ENCODE peak calls at places on chromosomes 16 and 17, in four cellular contexts. G, X, F and E are unnamed samples.

GRCh38 chr17:61570118-61570517 is 20.9 kb downstream of the NACA2 start:
- DNase-seq in G (no peak), F (no peak), X (no peak), E (no peak)

GRCh38 chr17:2903193-2903974 is 107.1 kb downstream of the RAP1GAP2 start:
- DNase-seq in G (peak; percentile 80), F (no peak), X (no peak), E (no peak)

GRCh38 chr16:46629331-46629843 is 8.2 kb upstream of the SHCBP1 start:
- DNase-seq in G (no peak), F (no peak), X (no peak), E (no peak)

GRCh38 chr16:1945559-1946391 is 2.8 kb upstream of the MSRB1 start:
- DNase-seq in F (no peak), X (no peak), G (no peak), E (no peak)

GRCh38 chr17:1005361-1005946 is 8.5 kb downstream of the TIMM22 start:
- DNase-seq in G (peak; percentile 85), X (no peak), F (no peak), E (no peak)

GRCh38 chr16:87185313-87185712 is 131.9 kb downstream of the C16orf95 start:
- DNase-seq in X (no peak), G (no peak), F (no peak), E (no peak)

GRCh38 chr17:76670020-76670707 is 26.6 kb upstream of the ST6GALNAC1 start:
- DNase-seq in X (no peak), G (peak; percentile 64), F (peak; percentile 36), E (no peak)

GRCh38 chr17:48439875-48440505 is 10.0 kb upstream of the SKAP1 start:
- DNase-seq in F (peak; percentile 60), X (no peak), G (peak; percentile 28), E (no peak)

GRCh38 chr17:13698832-13699231 is 97.1 kb upstream of the HS3ST3A1 start:
- DNase-seq in G (no peak), F (no peak), X (no peak), E (no peak)

GRCh38 chr16:20968765-20969164 is 68.2 kb downstream of the LYRM1 start:
- DNase-seq in F (no peak), X (no peak), G (no peak), E (no peak)

GRCh38 chr17:27993723-27994310 is 48.7 kb upstream of the NLK start:
- DNase-seq in G (no peak), X (no peak), F (no peak), E (no peak)

GRCh38 chr16:72612271-72612670 is 435.7 kb downstream of the ZFHX3 start:
- DNase-seq in X (no peak), F (no peak), G (no peak), E (no peak)

GRCh38 chr17:80408872-80409271 is 6.1 kb upstream of the ENDOV start:
- DNase-seq in X (no peak), G (peak; percentile 42), F (no peak), E (no peak)

GRCh38 chr17:1939979-1940809 is 84.9 kb downstream of the RTN4RL1 start:
- DNase-seq in X (no peak), G (no peak), F (no peak), E (no peak)

GRCh38 chr17:64778367-64779290 is 116.5 kb upstream of the SMURF2 start:
- DNase-seq in X (no peak), G (peak; percentile 45), F (peak; percentile 66), E (peak; percentile 76)

GRCh38 chr16:77834600-77834963 is 46.2 kb downstream of the VAT1L start:
- DNase-seq in F (no peak), G (no peak), X (no peak), E (no peak)

GRCh38 chr17:30405161-30405560 is 26.4 kb downstream of the CPD start:
- DNase-seq in F (no peak), G (no peak), X (no peak), E (no peak)

GRCh38 chr17:258045-258734 is 76.7 kb upstream of the DOC2B start:
- DNase-seq in F (peak; percentile 36), G (no peak), X (no peak), E (peak; percentile 43)

GRCh38 chr16:17354121-17354750 is 116.5 kb downstream of the XYLT1 start:
- DNase-seq in F (peak; percentile 30), G (no peak), X (no peak), E (no peak)

GRCh38 chr17:46811978-46812583 is 6.4 kb downstream of the WNT3 start:
- DNase-seq in F (no peak), G (no peak), X (no peak), E (no peak)

GRCh38 chr16:71628810-71629209 is 2.8 kb downstream of the MARVELD3 start:
- DNase-seq in F (no peak), X (no peak), G (no peak), E (no peak)

GRCh38 chr17:82698974-82699442 is 510 bp upstream of the RAB40B start:
- DNase-seq in F (no peak), G (no peak), X (no peak), E (no peak)

GRCh38 chr17:65297384-65297783 is 160.2 kb downstream of the RGS9 start:
- DNase-seq in G (no peak), X (no peak), F (no peak), E (no peak)

GRCh38 chr16:85539084-85539483 is 74.0 kb upstream of the GSE1 start:
- DNase-seq in X (no peak), F (no peak), G (no peak), E (no peak)

GRCh38 chr16:85541619-85542547 is 71.2 kb upstream of the GSE1 start:
- DNase-seq in F (no peak), G (no peak), X (no peak), E (no peak)

GRCh38 chr16:85541181-85541580 is 71.9 kb upstream of the GSE1 start:
- DNase-seq in G (no peak), X (no peak), F (no peak), E (no peak)

GRCh38 chr16:85537795-85538401 is 75.2 kb upstream of the GSE1 start:
- DNase-seq in X (no peak), G (no peak), F (no peak), E (no peak)

DNA sequence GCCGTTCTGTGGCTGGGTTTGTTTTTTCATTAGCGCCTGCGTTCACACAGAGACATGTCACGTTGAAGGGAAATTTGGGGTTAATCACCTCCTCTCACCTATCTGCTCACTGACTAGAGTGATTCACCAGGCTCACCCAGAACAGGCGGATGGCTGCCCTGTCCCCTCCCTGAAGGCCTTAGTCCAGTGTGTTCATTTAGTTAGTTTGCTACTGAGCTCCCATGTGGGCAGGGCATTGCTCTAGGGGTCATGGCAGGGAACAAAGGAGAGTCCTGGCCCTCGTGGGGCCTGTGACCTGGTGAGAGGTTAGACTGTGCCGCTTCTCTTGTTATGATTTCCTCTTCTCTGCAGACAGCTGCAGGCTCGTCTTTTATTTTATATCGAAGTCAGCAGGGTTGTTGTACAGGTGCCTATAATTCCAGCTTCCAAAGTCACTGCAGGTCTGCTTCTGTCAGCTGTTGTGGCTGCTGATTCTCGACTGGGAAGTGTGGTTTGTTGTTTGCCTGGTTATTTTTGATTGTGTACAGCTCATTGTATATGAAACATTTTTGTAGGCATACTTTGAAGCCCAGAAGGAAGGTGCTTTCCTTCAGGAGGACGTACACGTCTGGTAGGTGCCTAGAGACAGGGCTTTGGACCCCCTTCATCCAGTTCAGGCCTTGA is 73.4 kb upstream of the GSE1 start:
- DNase-seq in G (no peak), X (no peak), F (no peak), E (no peak)
- H3K4me1 ChIP-seq in G (peaks cover 20% of the 10 kb centered on the region), X (no peaks in the 10 kb centered on the region), F (no peaks in the 10 kb centered on the region), E (peaks cover 20% of the 10 kb centered on the region)

DNA sequence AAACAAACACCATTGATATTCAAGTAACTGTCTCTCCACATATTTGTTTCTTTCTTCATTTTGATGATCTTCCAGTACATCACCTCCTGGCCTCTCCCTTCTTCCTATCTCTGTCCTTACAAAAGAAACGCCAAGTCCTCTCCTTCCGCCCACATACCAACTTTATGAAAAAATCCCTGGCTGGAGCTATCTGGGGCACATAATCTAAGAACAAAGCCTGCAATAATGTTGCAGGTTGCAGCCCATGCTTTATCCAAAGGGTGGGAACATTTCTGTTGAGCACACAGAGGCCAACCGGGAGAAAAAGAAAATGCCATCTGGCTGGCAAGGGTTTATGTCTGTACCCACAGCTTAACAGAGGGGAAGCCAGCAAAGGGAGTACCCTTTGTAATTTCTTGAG is 409.6 kb downstream of the SOX9 start:
- DNase-seq in X (no peak), G (no peak), F (no peak), E (no peak)
- H3K36me3 ChIP-seq in X (no peaks in the 10 kb centered on the region), G (no peaks in the 10 kb centered on the region), F (no peaks in the 10 kb centered on the region), E (no peaks in the 10 kb centered on the region)

GRCh38 chr17:73003487-73003886 is 89.0 kb downstream of the SLC39A11 start:
- DNase-seq in F (peak; percentile 62), G (no peak), X (no peak), E (no peak)
- TF ChIP-seq CTCF in F (peak; percentile 31), G (no peak), X (no peak), E (no peak)

GRCh38 chr16:69440236-69440635 is 15.8 kb downstream of the CYB5B start:
- DNase-seq in F (no peak), X (no peak), G (no peak), E (no peak)

GRCh38 chr16:69443809-69444611 is 19.6 kb downstream of the CYB5B start:
- DNase-seq in F (peak; percentile 74), G (no peak), X (peak; percentile 17), E (no peak)

GRCh38 chr16:69448470-69449193 is 24.2 kb downstream of the CYB5B start:
- DNase-seq in X (no peak), G (no peak), F (no peak), E (no peak)

DNA sequence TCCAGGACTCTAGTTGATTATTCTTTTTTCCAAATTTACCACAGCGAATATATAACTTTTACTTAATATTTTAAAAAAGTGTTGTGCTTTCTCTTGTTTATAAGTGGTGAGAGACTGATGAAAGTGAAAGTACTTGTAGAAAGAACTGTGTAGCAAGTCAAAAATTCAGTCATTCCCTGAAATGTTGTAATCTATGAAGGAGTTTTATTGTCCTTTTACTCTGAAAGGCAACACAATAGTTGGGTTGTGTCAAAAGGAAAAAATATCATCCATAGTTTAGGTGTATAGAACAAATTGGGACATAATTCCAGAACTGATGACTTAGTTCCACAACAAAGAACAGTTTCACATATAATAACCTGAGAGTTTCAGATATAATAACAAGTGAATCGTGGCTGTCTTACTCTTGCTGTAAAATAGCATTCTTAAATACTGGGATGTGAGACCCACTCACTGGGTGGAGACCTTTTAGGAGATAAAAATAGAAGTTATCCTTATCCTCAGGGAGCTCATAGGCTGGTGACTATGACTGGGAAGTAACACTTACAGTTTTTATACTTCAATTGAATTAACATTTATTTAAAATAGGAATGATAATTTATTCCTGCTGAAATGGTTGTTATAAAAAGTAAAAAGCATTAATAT is 20.6 kb downstream of the CYB5B start:
- DNase-seq in G (no peak), X (no peak), F (no peak), E (no peak)
- H3K4me1 ChIP-seq in G (peaks cover 30% of the 10 kb centered on the region), X (no peaks in the 10 kb centered on the region), F (no peaks in the 10 kb centered on the region), E (peaks cover 45% of the 10 kb centered on the region)